ENCODE peak calls at places on chromosomes 4 and X, in eight cellular contexts. W is cardiac fibroblast, A is brain microvascular endothelial cell, R is fibroblast of the aortic adventitia, Q is right lobe of liver, H is psoas muscle, N is tibial nerve, I is left ventricle myocardium inferior. U is an unnamed sample.

GRCh38 chr4:125169192-125169591 is 145.6 kb upstream of the FAT4 start:
- DNase-seq in I (no peak), W (no peak), N (no peak), A (no peak), H (no peak), Q (no peak), R (no peak), U (no peak)

GRCh38 chr4:162011039-162011438 is 152.8 kb downstream of the FSTL5 start:
- DNase-seq in I (no peak), W (peak; percentile 12), H (no peak), Q (no peak), R (no peak), N (no peak), A (no peak), U (no peak)

GRCh38 chrX:56029691-56030090 is 202.5 kb upstream of the KLF8 start:
- DNase-seq in Q (peak; percentile 64), R (no peak), H (no peak), W (no peak), I (no peak), N (no peak), A (no peak), U (no peak)

GRCh38 chr4:15436515-15436914 is 8.7 kb downstream of the C1QTNF7 start:
- DNase-seq in Q (no peak), H (no peak), W (peak; percentile 76), R (peak; percentile 48), A (peak; percentile 33), N (no peak), I (no peak), U (no peak)

GRCh38 chrX:54926978-54927377 is 6.4 kb downstream of the TRO start:
- DNase-seq in W (no peak), A (no peak), R (no peak), H (no peak), Q (no peak), I (no peak), N (no peak), U (no peak)

GRCh38 chr4:61507091-61507490 is 307.0 kb downstream of the ADGRL3 start:
- DNase-seq in H (no peak), I (no peak), N (no peak), Q (no peak), A (no peak), R (no peak), W (no peak), U (no peak)

GRCh38 chrX:150155396-150156048 is 207.6 kb upstream of the MAMLD1 start:
- DNase-seq in W (peak; percentile 68), R (peak; percentile 71), N (no peak), I (peak; percentile 24), A (peak; percentile 40), Q (no peak), H (peak; percentile 31), U (no peak)

GRCh38 chrX:96425204-96425603 is 259.4 kb upstream of the DIAPH2 start:
- DNase-seq in W (peak; percentile 20), Q (no peak), I (no peak), R (no peak), A (no peak), N (no peak), H (no peak), U (no peak)

GRCh38 chr4:10028910-10029309 is 7.6 kb upstream of the SLC2A9 start:
- DNase-seq in R (no peak), H (no peak), I (no peak), A (no peak), W (no peak), Q (no peak), N (no peak), U (peak; percentile 46)

GRCh38 chr4:139972305-139972704 is 181.7 kb downstream of the MAML3 start:
- DNase-seq in I (no peak), W (no peak), R (no peak), H (no peak), A (no peak), N (no peak), Q (no peak), U (no peak)

GRCh38 chrX:30649859-30650258 is 3.4 kb upstream of the GK start:
- DNase-seq in Q (no peak), N (no peak), A (no peak), R (no peak), W (no peak), I (no peak), H (no peak), U (no peak)

GRCh38 chr4:165873298-165874071 is 448 bp downstream of the TLL1 start:
- DNase-seq in W (peak; percentile 42), R (peak; percentile 12), A (no peak), I (peak; percentile 24), H (peak; percentile 33), N (no peak), Q (peak; percentile 62), U (peak; percentile 86)

GRCh38 chrX:15497865-15498264 is 2.7 kb upstream of the BMX start:
- DNase-seq in H (no peak), A (peak; percentile 29), I (peak; percentile 16), R (peak; percentile 56), Q (no peak), W (peak; percentile 73), N (no peak), U (no peak)

GRCh38 chrX:63506320-63506719 is 155.2 kb upstream of the SPIN4 start:
- DNase-seq in W (peak; percentile 61), R (peak; percentile 65), I (no peak), Q (no peak), A (no peak), H (no peak), N (no peak), U (no peak)

GRCh38 chr4:97866821-97867556 is 276.3 kb downstream of the STPG2 start:
- DNase-seq in R (no peak), H (no peak), A (no peak), Q (peak; percentile 48), W (no peak), I (no peak), N (no peak), U (no peak)

GRCh38 chr4:183635333-183635732 is 23.7 kb downstream of the RWDD4 start:
- DNase-seq in Q (no peak), A (no peak), R (no peak), N (no peak), I (no peak), H (no peak), W (peak; percentile 28), U (no peak)

GRCh38 chr4:165947019-165947418 is 74.0 kb downstream of the TLL1 start:
- DNase-seq in I (no peak), N (no peak), R (no peak), A (no peak), H (no peak), Q (no peak), W (no peak), U (no peak)

GRCh38 chr4:142044271-142044670 is 407.9 kb downstream of the IL15 start:
- DNase-seq in R (peak; percentile 43), A (peak; percentile 15), N (no peak), Q (no peak), W (peak; percentile 9), H (no peak), I (no peak), U (no peak)

GRCh38 chrX:31653395-31653794 is 581.6 kb upstream of the FTHL17 start:
- DNase-seq in Q (no peak), A (no peak), N (no peak), I (no peak), W (no peak), H (no peak), R (no peak), U (no peak)

GRCh38 chrX:31656013-31656412 is 584.2 kb upstream of the FTHL17 start:
- DNase-seq in N (no peak), W (peak; percentile 39), A (peak; percentile 6), I (no peak), H (no peak), R (peak; percentile 2), Q (no peak), U (no peak)

GRCh38 chrX:31663172-31663571 is 591.3 kb upstream of the FTHL17 start:
- DNase-seq in R (no peak), I (no peak), N (no peak), W (no peak), H (no peak), A (no peak), Q (no peak), U (no peak)

GRCh38 chrX:31661280-31661679 is 589.4 kb upstream of the FTHL17 start:
- DNase-seq in H (no peak), I (no peak), Q (no peak), R (no peak), A (no peak), N (no peak), W (no peak), U (no peak)

DNA sequence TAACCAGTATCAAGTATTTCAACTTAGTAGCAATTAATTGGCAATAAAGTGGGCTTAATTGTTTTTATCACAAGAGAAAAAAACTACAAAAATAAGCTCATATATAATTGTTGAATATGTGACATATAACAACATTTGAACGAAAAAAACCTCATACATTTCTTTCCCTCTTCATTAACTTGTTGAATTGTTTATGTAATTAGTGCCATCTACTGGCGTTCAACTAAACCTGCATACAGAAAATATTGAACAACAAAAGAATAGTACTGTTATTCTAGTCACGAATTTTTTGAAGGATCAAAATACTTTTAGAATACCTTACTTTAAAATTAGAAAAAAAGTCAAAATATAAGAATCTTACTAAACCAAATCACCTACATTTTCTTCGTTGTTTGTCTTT is 586.5 kb upstream of the FTHL17 start:
- DNase-seq in H (no peak), R (peak; percentile 31), Q (no peak), N (no peak), A (no peak), W (peak; percentile 52), I (no peak), U (no peak)
- TF ChIP-seq CTCF in H (peak; percentile 58), R (peak; percentile 39), Q (peak; percentile 66), N (peak; percentile 52), A (peak; percentile 33), W (peak; percentile 35), I (peak; percentile 64), U (no peak)

DNA sequence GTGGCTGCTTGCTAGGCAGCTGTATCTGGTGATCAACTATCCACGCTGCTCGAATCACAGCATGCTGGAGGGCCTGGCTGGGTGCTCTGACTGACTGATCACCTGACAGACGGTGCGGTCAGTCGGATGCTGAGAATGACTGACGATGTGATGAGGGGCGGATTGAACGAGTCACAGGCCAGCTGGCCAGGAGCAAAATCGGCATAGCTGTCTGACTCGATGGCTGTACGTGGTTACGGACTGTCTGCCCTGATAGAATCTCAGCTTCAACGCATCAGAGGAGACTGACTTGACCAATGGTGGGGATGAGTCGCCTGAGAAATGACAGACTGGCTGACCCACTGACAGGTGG is 1.0 kb upstream of the SUV39H1 start:
- DNase-seq in H (no peak), R (no peak), W (no peak), I (no peak), Q (no peak), N (no peak), A (no peak), U (no peak)
- H3K4me3 ChIP-seq in H (peak overlapping the region; percentile 68), R (no peak overlapping the region), W (no peak overlapping the region), I (peak overlapping the region; percentile 73), Q (no peak overlapping the region), N (no peak overlapping the region), A (peak overlapping the region; percentile 64), U (no peak overlapping the region)

DNA sequence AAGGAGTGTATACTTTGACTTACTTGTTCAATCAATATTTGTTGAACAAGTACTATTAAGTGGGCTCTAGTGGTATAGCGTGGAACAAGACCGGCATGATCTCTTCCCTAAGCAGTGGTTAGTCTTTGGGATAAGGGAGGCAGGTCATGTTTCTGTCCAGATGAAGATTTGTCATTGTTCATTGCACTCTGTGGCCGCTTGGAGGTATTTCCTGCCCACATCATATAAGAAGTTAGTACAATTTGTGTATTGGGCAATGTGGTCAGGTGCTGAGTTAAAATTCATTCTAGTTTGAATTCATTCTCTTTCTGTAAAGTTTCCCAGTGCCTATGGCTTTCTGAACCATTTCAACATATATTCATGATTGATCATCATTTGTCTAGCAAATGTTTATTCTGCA is 101.1 kb upstream of the SHISA3 start:
- DNase-seq in R (peak; percentile 5), N (no peak), I (no peak), W (peak; percentile 14), H (no peak), Q (no peak), A (no peak), U (no peak)
- TF ChIP-seq CTCF in R (no peak), N (no peak), I (no peak), W (peak; percentile 6), H (no peak), Q (no peak), A (no peak), U (no peak)

GRCh38 chr4:98946359-98946758 is 17.4 kb upstream of the EIF4E start:
- DNase-seq in N (no peak), R (no peak), I (no peak), W (no peak), H (no peak), A (no peak), Q (no peak), U (no peak)
- H3K4me3 ChIP-seq in N (no peak overlapping the region), R (no peak overlapping the region), I (no peak overlapping the region), W (no peak overlapping the region), H (no peak overlapping the region), A (no peak overlapping the region), Q (no peak overlapping the region), U (no peak overlapping the region)

U was measured in lower leg skin.